ENCODE peak calls at places on chromosomes 11 and 22, in six cellular contexts. F, Q, X, J, H and N are unnamed samples.

GRCh38 chr11:62333768-62334167 is 3.5 kb upstream of the ASRGL1 start:
- DNase-seq in F (no peak), Q (no peak), X (no peak), J (no peak), H (no peak), N (no peak)

GRCh38 chr11:99979052-99979451 is 708.0 kb upstream of the ARHGAP42 start:
- DNase-seq in F (no peak), Q (no peak), X (no peak), J (no peak), H (no peak), N (no peak)

GRCh38 chr11:33452806-33453205 is 195.6 kb downstream of the HIPK3 start:
- DNase-seq in F (no peak), Q (no peak), X (no peak), J (no peak), H (no peak), N (no peak)

GRCh38 chr11:86244063-86244521 is 461 bp upstream of the EED start:
- DNase-seq in F (peak), Q (peak), X (peak), J (no peak), H (peak), N (no peak)

GRCh38 chr11:83051760-83052671 is 19.7 kb downstream of the RAB30 start:
- DNase-seq in F (no peak), Q (no peak), X (no peak), J (no peak), H (no peak), N (no peak)

GRCh38 chr11:35275808-35276170 is 136.8 kb downstream of the CD44 start:
- DNase-seq in F (no peak), Q (no peak), X (no peak), J (no peak), H (no peak), N (no peak)

GRCh38 chr11:2592559-2593392 is 107.0 kb downstream of the KCNQ1OT1 start:
- DNase-seq in F (no peak), Q (no peak), X (no peak), J (no peak), H (no peak), N (no peak)

GRCh38 chr11:115377882-115378296 is 126.3 kb downstream of the CADM1 start:
- DNase-seq in F (no peak), Q (no peak), X (peak), J (no peak), H (no peak), N (no peak)

GRCh38 chr11:11985016-11985715 is 23.3 kb downstream of the DKK3 start:
- DNase-seq in F (no peak), Q (no peak), X (no peak), J (no peak), H (no peak), N (no peak)

GRCh38 chr11:62580959-62581715 is 7.4 kb upstream of the EEF1G start:
- DNase-seq in F (no peak), Q (no peak), X (no peak), J (no peak), H (no peak), N (no peak)

GRCh38 chr22:49209452-49210195 is 618.0 kb downstream of the BRD1 start:
- DNase-seq in F (peak), Q (no peak), X (peak), J (no peak), H (no peak), N (no peak)

GRCh38 chr22:31829505-31829904 is 75.7 kb downstream of the DEPDC5 start:
- DNase-seq in F (no peak), Q (no peak), X (peak), J (peak), H (peak), N (no peak)

GRCh38 chr11:57320719-57321387 is 3.9 kb downstream of the TNKS1BP1 start:
- DNase-seq in F (no peak), Q (no peak), X (peak), J (no peak), H (no peak), N (no peak)

GRCh38 chr11:133934599-133935550 is 21.9 kb downstream of the IGSF9B start:
- DNase-seq in F (no peak), Q (no peak), X (peak), J (no peak), H (peak), N (no peak)

GRCh38 chr11:24588075-24588474 is 91.2 kb downstream of the LUZP2 start:
- DNase-seq in F (no peak), Q (no peak), X (no peak), J (no peak), H (no peak), N (no peak)

GRCh38 chr22:20418211-20418788 is 19.3 kb downstream of the SCARF2 start:
- DNase-seq in F (peak), Q (peak), X (peak), J (no peak), H (peak), N (no peak)

GRCh38 chr11:831132-831864 is 1.5 kb upstream of the CD151 start:
- DNase-seq in F (no peak), Q (no peak), X (no peak), J (no peak), H (no peak), N (no peak)

GRCh38 chr11:1410366-1411291 is 20.9 kb downstream of the BRSK2 start:
- DNase-seq in F (no peak), Q (peak), X (no peak), J (no peak), H (no peak), N (no peak)

GRCh38 chr11:14446701-14447169 is 52.9 kb downstream of the COPB1 start:
- DNase-seq in F (no peak), Q (no peak), X (no peak), J (no peak), H (no peak), N (no peak)

GRCh38 chr11:86931965-86932332 is 23.2 kb downstream of the FZD4 start:
- DNase-seq in F (no peak), Q (no peak), X (no peak), J (no peak), H (peak), N (no peak)

GRCh38 chr22:21866821-21867527 is 471 bp downstream of the MAPK1 start:
- DNase-seq in F (no peak), Q (peak), X (no peak), J (no peak), H (peak), N (no peak)

GRCh38 chr22:17268501-17269223 is 49.4 kb upstream of the ADA2 start:
- DNase-seq in F (no peak), Q (peak), X (no peak), J (no peak), H (peak), N (no peak)

GRCh38 chr11:44989831-44990566 is 39.3 kb upstream of the TP53I11 start:
- DNase-seq in F (no peak), Q (no peak), X (no peak), J (no peak), H (no peak), N (no peak)

GRCh38 chr11:75406338-75406777 is 7.0 kb downstream of the RPS3 start:
- DNase-seq in F (no peak), Q (no peak), X (no peak), J (no peak), H (peak), N (no peak)

GRCh38 chr11:84648413-84648812 is 978.7 kb downstream of the DLG2 start:
- DNase-seq in F (peak), Q (peak), X (no peak), J (no peak), H (no peak), N (no peak)

GRCh38 chr11:3803726-3804510 is 4.4 kb upstream of the PGAP2 start:
- DNase-seq in F (no peak), Q (no peak), X (no peak), J (no peak), H (no peak), N (no peak)

GRCh38 chr22:27212617-27213177 is 555.3 kb downstream of the MIAT start:
- DNase-seq in F (no peak), Q (no peak), X (no peak), J (no peak), H (no peak), N (no peak)

GRCh38 chr22:24290459-24290858 is 19.8 kb downstream of the SPECC1L start:
- DNase-seq in F (no peak), Q (no peak), X (no peak), J (no peak), H (peak), N (no peak)

GRCh38 chr11:70510106-70510505 is 111.8 kb downstream of the CTTN start:
- DNase-seq in F (no peak), Q (no peak), X (no peak), J (no peak), H (no peak), N (no peak)

GRCh38 chr22:26169312-26170111 is at the start of gene SEZ6L:
- DNase-seq in F (peak), Q (peak), X (no peak), J (no peak), H (no peak), N (peak)

GRCh38 chr22:23922921-23923320 is 28.7 kb downstream of the MIF start:
- DNase-seq in F (no peak), Q (no peak), X (peak), J (no peak), H (peak), N (no peak)

GRCh38 chr11:117010808-117011540 is 87.3 kb downstream of the SIK3 start:
- DNase-seq in F (no peak), Q (no peak), X (no peak), J (no peak), H (no peak), N (no peak)

GRCh38 chr22:30947163-30947820 is 21.3 kb downstream of the MORC2 start:
- DNase-seq in F (no peak), Q (no peak), X (no peak), J (no peak), H (no peak), N (no peak)

GRCh38 chr22:38766076-38766777 is 10.4 kb upstream of the SUN2 start:
- DNase-seq in F (peak), Q (peak), X (peak), J (no peak), H (peak), N (peak)

DNA sequence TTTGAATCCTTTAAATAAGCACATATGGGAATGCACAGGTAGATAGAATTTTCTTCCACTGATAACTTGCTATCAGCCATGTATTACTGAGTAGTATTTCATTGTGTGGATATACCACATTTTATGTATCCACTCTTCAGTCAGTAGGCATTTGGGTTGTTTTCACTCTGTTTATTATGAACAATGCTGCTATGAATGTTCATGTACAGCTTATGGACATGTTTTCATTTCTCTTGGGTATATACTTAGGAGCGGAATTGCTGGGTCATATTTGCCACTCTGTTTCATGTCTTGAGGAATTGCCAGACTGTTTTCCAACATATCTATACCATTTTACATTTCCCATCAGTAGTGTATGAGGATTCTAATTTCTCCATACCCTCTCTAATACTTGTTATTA is 63.8 kb downstream of the ZNRF3 start:
- DNase-seq in F (no peak), Q (no peak), X (no peak), J (no peak), H (no peak), N (no peak)
- TF ChIP-seq CREB1 in F (no peak), Q (no peak), X (no peak), J (no peak), H (no peak), N (no peak)

DNA sequence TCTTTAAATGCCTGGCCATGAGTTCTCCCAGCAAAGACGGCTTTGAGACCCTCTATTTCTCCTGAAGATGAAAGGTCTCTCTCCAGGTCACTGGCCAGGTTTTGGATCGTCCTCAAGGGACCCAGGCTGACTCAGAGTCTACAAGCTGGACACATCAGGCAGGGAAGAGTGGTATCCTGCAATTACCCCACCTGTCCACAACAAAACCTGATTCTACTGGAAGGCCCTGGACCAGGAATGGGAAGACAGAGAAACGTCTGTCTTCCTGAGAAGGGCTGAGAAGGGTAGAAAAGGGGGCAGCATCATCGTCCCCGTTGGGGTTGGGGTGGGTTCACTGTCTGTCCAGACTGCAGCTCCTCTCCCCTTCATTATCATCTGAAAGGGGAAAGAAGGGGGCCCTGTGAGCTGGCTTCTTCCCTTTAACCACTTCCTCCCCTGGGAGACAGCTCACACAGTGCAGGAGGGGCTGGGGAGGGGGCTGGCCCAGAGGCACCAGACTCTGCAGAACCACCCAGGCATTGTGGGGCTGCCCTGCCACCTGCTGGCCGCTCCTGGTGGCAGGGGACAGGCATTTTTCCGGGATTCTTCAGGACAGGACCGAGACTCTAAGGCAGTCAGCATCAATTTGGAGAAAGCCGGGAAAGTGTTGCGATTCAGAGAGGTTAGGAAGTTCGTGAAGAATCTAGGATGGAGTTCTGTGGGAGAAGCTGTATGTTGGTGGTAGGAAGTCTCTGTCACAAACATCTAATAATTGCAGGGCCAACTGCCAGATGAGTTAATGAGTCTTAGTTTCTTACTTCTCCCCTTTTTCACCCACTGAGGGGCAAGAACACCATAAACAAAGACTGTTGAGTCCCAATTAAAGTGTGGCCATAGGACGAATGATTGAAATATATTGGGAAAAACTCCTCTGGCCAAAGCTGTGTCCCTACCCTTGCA is 57.6 kb downstream of the SYN3 start:
- DNase-seq in F (peak), Q (peak), X (peak), J (no peak), H (peak), N (peak)
- TF ChIP-seq CREB1 in F (no peak), Q (no peak), X (no peak), J (no peak), H (no peak), N (peak)

GRCh38 chr11:19241260-19242183 is 777 bp upstream of the E2F8 start:
- DNase-seq in F (peak), Q (peak), X (no peak), J (no peak), H (peak), N (no peak)
- TF ChIP-seq CREB1 in F (no peak), Q (no peak), X (no peak), J (no peak), H (no peak), N (no peak)

DNA sequence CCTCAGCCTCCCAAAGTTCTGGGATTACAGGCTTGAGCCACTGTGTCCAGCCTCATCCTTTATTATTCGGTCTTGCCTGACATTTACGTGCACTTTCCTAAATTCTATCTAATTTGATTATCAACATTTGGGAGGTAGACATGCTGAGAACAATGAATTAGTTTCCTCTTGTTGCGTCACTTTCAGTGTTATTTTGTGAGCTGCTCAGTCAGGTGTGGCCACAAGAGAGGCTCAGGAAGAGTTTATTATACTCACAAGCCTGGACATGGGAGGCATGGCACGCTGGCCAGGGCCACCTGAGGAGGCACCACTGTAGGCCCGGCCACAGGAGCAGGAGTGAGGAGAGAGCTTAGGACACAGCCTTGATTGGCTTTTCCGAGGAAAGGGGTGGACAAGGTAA is 59.7 kb upstream of the RBFOX2 start:
- DNase-seq in F (no peak), Q (no peak), X (no peak), J (no peak), H (no peak), N (no peak)
- TF ChIP-seq CREB1 in F (no peak), Q (no peak), X (no peak), J (no peak), H (no peak), N (no peak)